ENCODE peak calls at places on chromosomes 16 and 17, in four cellular contexts. One of them, this sample, is unnamed.

GRCh38 chr16:66427036-66427446 is at the start of gene BEAN1:
- DNase-seq in activated CD8-positive, alpha-beta T cell treated with anti-CD3 and anti-CD28 coated beads, Interleukin-2, amount 10 ng/mL, durations not matched to agents 7 days and 5 days: no peak
- DNase-seq in NCI-H1930: no peak
- DNase-seq in CD4-positive, alpha-beta T cell: no peak
- DNase-seq in this sample: no peak

GRCh38 chr17:34068506-34069035 is 186.5 kb upstream of the CCL2 start:
- DNase-seq in NCI-H1930: no peak
- DNase-seq in CD4-positive, alpha-beta T cell: no peak
- DNase-seq in activated CD8-positive, alpha-beta T cell treated with anti-CD3 and anti-CD28 coated beads, Interleukin-2, amount 10 ng/mL, durations not matched to agents 7 days and 5 days: no peak
- DNase-seq in this sample: no peak

GRCh38 chr17:58786586-58787295 is 31.1 kb downstream of the PPM1E start:
- DNase-seq in activated CD8-positive, alpha-beta T cell treated with anti-CD3 and anti-CD28 coated beads, Interleukin-2, amount 10 ng/mL, durations not matched to agents 7 days and 5 days: no peak
- DNase-seq in NCI-H1930: no peak
- DNase-seq in CD4-positive, alpha-beta T cell: no peak
- DNase-seq in this sample: peak; percentile 30

GRCh38 chr16:57191056-57191536 is 5.0 kb downstream of the RSPRY1 start:
- DNase-seq in NCI-H1930: no peak
- DNase-seq in activated CD8-positive, alpha-beta T cell treated with anti-CD3 and anti-CD28 coated beads, Interleukin-2, amount 10 ng/mL, durations not matched to agents 7 days and 5 days: no peak
- DNase-seq in CD4-positive, alpha-beta T cell: no peak
- DNase-seq in this sample: no peak

GRCh38 chr16:75264999-75265910 is 13.8 kb upstream of the BCAR1 start:
- DNase-seq in NCI-H1930: no peak
- DNase-seq in CD4-positive, alpha-beta T cell: no peak
- DNase-seq in activated CD8-positive, alpha-beta T cell treated with anti-CD3 and anti-CD28 coated beads, Interleukin-2, amount 10 ng/mL, durations not matched to agents 7 days and 5 days: no peak
- DNase-seq in this sample: no peak

GRCh38 chr17:35698800-35699199 is 32.6 kb upstream of the RASL10B start:
- DNase-seq in NCI-H1930: no peak
- DNase-seq in CD4-positive, alpha-beta T cell: no peak
- DNase-seq in activated CD8-positive, alpha-beta T cell treated with anti-CD3 and anti-CD28 coated beads, Interleukin-2, amount 10 ng/mL, durations not matched to agents 7 days and 5 days: no peak
- DNase-seq in this sample: no peak

GRCh38 chr16:68037820-68038597 is 14.9 kb downstream of the DUS2 start:
- DNase-seq in NCI-H1930: no peak
- DNase-seq in activated CD8-positive, alpha-beta T cell treated with anti-CD3 and anti-CD28 coated beads, Interleukin-2, amount 10 ng/mL, durations not matched to agents 7 days and 5 days: no peak
- DNase-seq in CD4-positive, alpha-beta T cell: no peak
- DNase-seq in this sample: no peak

GRCh38 chr17:77153487-77153886 is 12.7 kb downstream of the SEC14L1 start:
- DNase-seq in NCI-H1930: no peak
- DNase-seq in CD4-positive, alpha-beta T cell: no peak
- DNase-seq in activated CD8-positive, alpha-beta T cell treated with anti-CD3 and anti-CD28 coated beads, Interleukin-2, amount 10 ng/mL, durations not matched to agents 7 days and 5 days: no peak
- DNase-seq in this sample: no peak

GRCh38 chr17:35700157-35700556 is 31.3 kb upstream of the RASL10B start:
- DNase-seq in activated CD8-positive, alpha-beta T cell treated with anti-CD3 and anti-CD28 coated beads, Interleukin-2, amount 10 ng/mL, durations not matched to agents 7 days and 5 days: no peak
- DNase-seq in NCI-H1930: no peak
- DNase-seq in CD4-positive, alpha-beta T cell: no peak
- DNase-seq in this sample: no peak

GRCh38 chr17:43671075-43671692 is 9.5 kb upstream of the MEOX1 start:
- DNase-seq in NCI-H1930: no peak
- DNase-seq in activated CD8-positive, alpha-beta T cell treated with anti-CD3 and anti-CD28 coated beads, Interleukin-2, amount 10 ng/mL, durations not matched to agents 7 days and 5 days: no peak
- DNase-seq in CD4-positive, alpha-beta T cell: no peak
- DNase-seq in this sample: no peak

GRCh38 chr16:10612649-10613179 is 32.3 kb upstream of the EMP2 start:
- DNase-seq in CD4-positive, alpha-beta T cell: no peak
- DNase-seq in activated CD8-positive, alpha-beta T cell treated with anti-CD3 and anti-CD28 coated beads, Interleukin-2, amount 10 ng/mL, durations not matched to agents 7 days and 5 days: no peak
- DNase-seq in NCI-H1930: no peak
- DNase-seq in this sample: no peak

GRCh38 chr17:49707246-49707607 is 537 bp downstream of the SLC35B1 start:
- DNase-seq in CD4-positive, alpha-beta T cell: no peak
- DNase-seq in NCI-H1930: no peak
- DNase-seq in activated CD8-positive, alpha-beta T cell treated with anti-CD3 and anti-CD28 coated beads, Interleukin-2, amount 10 ng/mL, durations not matched to agents 7 days and 5 days: peak; percentile 58
- DNase-seq in this sample: no peak

GRCh38 chr16:85391769-85392583 is 221.1 kb upstream of the GSE1 start:
- DNase-seq in NCI-H1930: no peak
- DNase-seq in CD4-positive, alpha-beta T cell: no peak
- DNase-seq in activated CD8-positive, alpha-beta T cell treated with anti-CD3 and anti-CD28 coated beads, Interleukin-2, amount 10 ng/mL, durations not matched to agents 7 days and 5 days: no peak
- DNase-seq in this sample: no peak

GRCh38 chr17:50257574-50258224 is 16.6 kb upstream of the TMEM92 start:
- DNase-seq in activated CD8-positive, alpha-beta T cell treated with anti-CD3 and anti-CD28 coated beads, Interleukin-2, amount 10 ng/mL, durations not matched to agents 7 days and 5 days: no peak
- DNase-seq in NCI-H1930: no peak
- DNase-seq in CD4-positive, alpha-beta T cell: no peak
- DNase-seq in this sample: no peak

GRCh38 chr17:2904135-2904534 is 107.9 kb downstream of the RAP1GAP2 start:
- DNase-seq in NCI-H1930: no peak
- DNase-seq in CD4-positive, alpha-beta T cell: no peak
- DNase-seq in activated CD8-positive, alpha-beta T cell treated with anti-CD3 and anti-CD28 coated beads, Interleukin-2, amount 10 ng/mL, durations not matched to agents 7 days and 5 days: no peak
- DNase-seq in this sample: no peak

GRCh38 chr16:6571044-6571443 is 761.6 kb upstream of the RBFOX1 start:
- DNase-seq in NCI-H1930: no peak
- DNase-seq in activated CD8-positive, alpha-beta T cell treated with anti-CD3 and anti-CD28 coated beads, Interleukin-2, amount 10 ng/mL, durations not matched to agents 7 days and 5 days: no peak
- DNase-seq in CD4-positive, alpha-beta T cell: no peak
- DNase-seq in this sample: no peak